ENCODE peak calls at places on chromosome 1, in eight cellular contexts. H is iPS-NIHi11; G is lower lobe of right lung; U is HT-29; E is DMS53; R is stimulated activated effector memory CD8-positive, alpha-beta T cell treated with anti-CD3 and anti-CD28 coated beads, Interleukin-12 subunit alpha, Interleukin-12 subunit beta, amount 100 ng/mL, for 72 hours; Y is tibial artery; I is cardiac muscle cell. C is an unnamed sample.

GRCh38 chr1:234778215-234779159 is 168.5 kb upstream of the IRF2BP2 start:
- DNase-seq in U (no peak), E (no peak), Y (no peak), G (peak; percentile 68), H (peak; percentile 59), I (no peak), R (peak; percentile 68), C (no peak)

GRCh38 chr1:26824735-26825134 is 1.8 kb upstream of the ZDHHC18 start:
- DNase-seq in H (no peak), U (peak; percentile 90), E (peak; percentile 54), G (no peak), Y (no peak), I (no peak), R (no peak), C (no peak)

GRCh38 chr1:64471218-64471719 is 1.3 kb downstream of the CACHD1 start:
- DNase-seq in E (peak; percentile 73), R (no peak), G (peak; percentile 61), Y (peak; percentile 43), U (no peak), H (peak; percentile 48), I (peak; percentile 21), C (no peak)

GRCh38 chr1:9008236-9008635 is 18.0 kb downstream of the SLC2A7 start:
- DNase-seq in I (no peak), U (no peak), R (no peak), E (no peak), G (no peak), H (no peak), Y (no peak), C (no peak)

GRCh38 chr1:156848461-156849150 is 10.3 kb downstream of the INSRR start:
- DNase-seq in G (peak; percentile 71), H (peak; percentile 84), R (peak; percentile 67), U (no peak), E (peak; percentile 41), I (peak; percentile 21), Y (no peak), C (no peak)

GRCh38 chr1:83718338-83718737 is 280.6 kb downstream of the TTLL7 start:
- DNase-seq in I (no peak), H (no peak), U (no peak), E (no peak), R (no peak), G (no peak), Y (no peak), C (no peak)

GRCh38 chr1:16187748-16188401 is 24.6 kb downstream of the ARHGEF19 start:
- DNase-seq in U (peak; percentile 93), H (peak; percentile 89), I (peak; percentile 87), Y (peak; percentile 71), G (peak; percentile 81), R (peak; percentile 84), E (peak; percentile 79), C (peak; percentile 75)

GRCh38 chr1:225768662-225769426 is 8.8 kb upstream of the SRP9 start:
- DNase-seq in Y (no peak), I (no peak), R (no peak), U (no peak), E (no peak), G (no peak), H (no peak), C (no peak)

GRCh38 chr1:46486432-46487015 is 3.1 kb upstream of the DMBX1 start:
- DNase-seq in H (no peak), G (no peak), E (no peak), Y (no peak), U (no peak), I (no peak), R (no peak), C (no peak)

GRCh38 chr1:54559111-54559548 is 11.1 kb downstream of the ACOT11 start:
- DNase-seq in Y (no peak), U (no peak), R (no peak), I (no peak), G (no peak), E (no peak), H (no peak), C (no peak)

C was measured in LHCN-M2.